ENCODE peak calls at places on chromosomes 13 and 19, in five cellular contexts. E, Q, A, S and D are unnamed samples.

GRCh38 chr19:28358604-28359003 is 854.3 kb downstream of the UQCRFS1 start:
- DNase-seq in Q (no peak), E (no peak), S (no peak), A (no peak), D (no peak)

GRCh38 chr13:104422668-104423067 is 1356.5 kb upstream of the SLC10A2 start:
- DNase-seq in S (no peak), A (no peak), Q (no peak), E (no peak), D (no peak)

GRCh38 chr13:71867101-71867814 is at the start of gene DACH1:
- DNase-seq in E (no peak), A (no peak), Q (peak), S (peak), D (peak)

GRCh38 chr19:41606215-41606837 is 20.5 kb downstream of the CEACAM4 start:
- DNase-seq in S (no peak), A (no peak), Q (no peak), E (no peak), D (no peak)

GRCh38 chr19:46265217-46265828 is 31.5 kb upstream of the HIF3A start:
- DNase-seq in Q (peak), S (peak), A (peak), E (peak), D (peak)

GRCh38 chr13:28684257-28684656 is 25.3 kb downstream of the POMP start:
- DNase-seq in A (no peak), S (no peak), Q (no peak), E (no peak), D (no peak)

GRCh38 chr19:12544401-12544876 is 6.8 kb downstream of the ZNF564 start:
- DNase-seq in Q (peak), E (no peak), A (no peak), S (no peak), D (no peak)

GRCh38 chr13:27117947-27118346 is 53.7 kb downstream of the USP12 start:
- DNase-seq in Q (no peak), A (no peak), E (no peak), S (no peak), D (no peak)

GRCh38 chr13:97904059-97904458 is 49.4 kb upstream of the IPO5 start:
- DNase-seq in E (no peak), A (no peak), S (no peak), Q (no peak), D (no peak)

GRCh38 chr19:10915511-10916091 is 12.8 kb downstream of the YIPF2 start:
- DNase-seq in E (no peak), Q (no peak), A (no peak), S (no peak), D (no peak)

GRCh38 chr13:27573265-27573664 is 47.1 kb downstream of the LNX2 start:
- DNase-seq in S (no peak), Q (no peak), E (no peak), A (no peak), D (no peak)

GRCh38 chr13:65966991-65967451 is 1263.1 kb downstream of the PCDH9 start:
- DNase-seq in Q (no peak), A (no peak), S (peak), E (no peak), D (no peak)

GRCh38 chr13:97976551-97977375 is 23.3 kb downstream of the IPO5 start:
- DNase-seq in S (peak), A (no peak), E (peak), Q (peak), D (no peak)

GRCh38 chr13:53012707-53013106 is 15.9 kb upstream of the OLFM4 start:
- DNase-seq in E (no peak), S (no peak), Q (no peak), A (no peak), D (no peak)

GRCh38 chr13:29165840-29166239 is 345.7 kb downstream of the MTUS2 start:
- DNase-seq in S (no peak), Q (no peak), A (no peak), E (no peak), D (no peak)

GRCh38 chr13:52599037-52599852 is 43.0 kb upstream of the HNRNPA1L2 start:
- DNase-seq in S (no peak), A (no peak), E (no peak), Q (peak), D (no peak)

GRCh38 chr13:111129465-111130110 is 14.5 kb downstream of the ARHGEF7 start:
- DNase-seq in S (no peak), Q (no peak), E (no peak), A (peak), D (no peak)

GRCh38 chr13:67186985-67187569 is 43.1 kb downstream of the PCDH9 start:
- DNase-seq in E (no peak), S (no peak), A (no peak), Q (no peak), D (no peak)

GRCh38 chr19:58058428-58058827 is 654 bp upstream of the ZNF135 start:
- DNase-seq in A (no peak), Q (no peak), S (peak), E (no peak), D (no peak)
- H3K4me3 ChIP-seq in A (no peak), Q (peak), S (peak), E (no peak), D (no peak)

GRCh38 chr13:41562083-41562482 is 104.7 kb downstream of the RGCC start:
- DNase-seq in Q (peak), E (peak), S (no peak), A (no peak), D (peak)
- H3K27ac ChIP-seq in Q (peak), E (no peak), S (no peak), A (no peak), D (peak)

GRCh38 chr13:46339035-46339666 is 47.9 kb downstream of the RUBCNL start:
- DNase-seq in S (no peak), Q (peak), E (no peak), A (peak), D (no peak)
- TF ChIP-seq CTCF in S (no peak), Q (no peak), E (no peak), A (no peak), D (no peak)

GRCh38 chr19:33811736-33812387 is 15.2 kb downstream of the KCTD15 start:
- DNase-seq in E (no peak), S (no peak), Q (no peak), A (no peak), D (no peak)

GRCh38 chr19:33810821-33811220 is 14.2 kb downstream of the KCTD15 start:
- DNase-seq in A (no peak), E (no peak), S (no peak), Q (no peak), D (no peak)

GRCh38 chr19:33811246-33811645 is 14.6 kb downstream of the KCTD15 start:
- DNase-seq in S (no peak), E (no peak), Q (no peak), A (no peak), D (no peak)

GRCh38 chr19:33808399-33808798 is 11.7 kb downstream of the KCTD15 start:
- DNase-seq in A (no peak), Q (no peak), S (no peak), E (no peak), D (no peak)

GRCh38 chr19:33809960-33810359 is 13.3 kb downstream of the KCTD15 start:
- DNase-seq in E (no peak), Q (no peak), S (no peak), A (no peak), D (no peak)
- H3K4me3 ChIP-seq in E (no peak), Q (no peak), S (no peak), A (no peak), D (no peak)

GRCh38 chr19:18225355-18225701 is 910 bp downstream of the PDE4C start:
- DNase-seq in E (no peak), S (no peak), Q (no peak), A (no peak), D (no peak)
- H3K27ac ChIP-seq in E (no peak), S (peak), Q (peak), A (no peak), D (peak)

GRCh38 chr19:14442904-14443631 is 10.0 kb downstream of the PKN1 start:
- DNase-seq in E (no peak), A (no peak), S (no peak), Q (no peak), D (no peak)
- TF ChIP-seq CTCF in E (no peak), A (no peak), S (no peak), Q (no peak), D (no peak)

GRCh38 chr19:1979642-1980041 is 35.9 kb downstream of the BTBD2 start:
- DNase-seq in S (no peak), E (no peak), Q (no peak), A (no peak), D (no peak)

GRCh38 chr19:1981253-1981652 is 34.3 kb downstream of the BTBD2 start:
- DNase-seq in E (no peak), A (no peak), Q (no peak), S (no peak), D (no peak)

GRCh38 chr19:1980782-1981181 is 34.7 kb downstream of the BTBD2 start:
- DNase-seq in E (no peak), S (no peak), Q (no peak), A (no peak), D (no peak)

GRCh38 chr19:1979017-1979416 is 36.5 kb downstream of the BTBD2 start:
- DNase-seq in A (no peak), S (no peak), Q (no peak), E (no peak), D (no peak)

GRCh38 chr19:1980068-1980467 is 35.4 kb downstream of the BTBD2 start:
- DNase-seq in E (no peak), Q (no peak), A (no peak), S (no peak), D (no peak)
- H3K4me3 ChIP-seq in E (no peak), Q (no peak), A (no peak), S (no peak), D (no peak)

GRCh38 chr13:23979361-23980159 is 82.3 kb upstream of the C1QTNF9B start:
- DNase-seq in Q (peak), S (peak), E (peak), A (no peak), D (peak)

GRCh38 chr13:23983671-23984070 is 86.4 kb upstream of the C1QTNF9B start:
- DNase-seq in A (no peak), S (no peak), E (no peak), Q (no peak), D (no peak)

GRCh38 chr13:23985060-23985459 is 87.8 kb upstream of the C1QTNF9B start:
- DNase-seq in S (no peak), E (no peak), Q (no peak), A (no peak), D (no peak)

GRCh38 chr13:23984541-23984940 is 87.2 kb upstream of the C1QTNF9B start:
- DNase-seq in S (no peak), E (no peak), A (no peak), Q (no peak), D (no peak)

DNA sequence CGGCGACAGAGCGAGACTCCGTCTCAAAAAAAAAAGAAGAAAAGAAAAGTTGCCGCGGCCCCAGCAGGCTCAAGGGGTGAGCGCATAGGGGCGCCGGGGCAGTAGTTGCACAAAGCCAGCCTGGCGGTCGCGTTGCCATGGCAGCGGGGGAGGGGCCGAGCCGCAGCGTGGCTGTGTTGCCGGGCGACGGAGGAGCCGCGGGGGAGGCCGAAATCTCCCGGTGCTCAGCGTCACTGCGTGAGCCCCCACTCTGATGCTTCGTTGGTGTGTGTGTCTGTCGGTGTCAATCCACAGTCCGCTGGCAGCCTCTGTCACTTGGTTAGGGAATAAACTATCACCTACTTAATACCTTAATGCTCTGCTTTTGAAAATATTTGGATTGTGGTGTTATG is 82.9 kb upstream of the C1QTNF9B start:
- DNase-seq in Q (peak), A (no peak), E (peak), S (peak), D (peak)
- H3K27ac ChIP-seq in Q (peak), A (no peak), E (peak), S (no peak), D (peak)